ENCODE peak calls at places on chromosomes 4 and X, in ten cellular contexts. R is activated gamma-delta T cell treated with Interleukin-2 at 50 U/mL for 16 hours; O is activated CD4-positive, alpha-beta T cell treated with anti-CD3 and anti-CD28 coated beads, Interleukin-2, amount 50 U/mL, for 1 hour; I is NCI-H2029; Z is CD8-positive, alpha-beta T cell; G is midbrain; K is amniotic epithelial cell; B is stromal cell of bone marrow; Y is PC-3; V is neural crest cell. H is an unnamed sample.

GRCh38 chr4:116005806-116006088 is 892.3 kb upstream of the NDST4 start:
- DNase-seq in I (no peak), Y (no peak), O (no peak), R (no peak), V (no peak), G (no peak), K (no peak), Z (no peak), B (no peak), H (no peak)

GRCh38 chrX:42269186-42269585 is 345.8 kb upstream of the CASK start:
- DNase-seq in O (no peak), Y (peak; percentile 54), G (no peak), Z (no peak), K (peak; percentile 43), R (no peak), I (no peak), B (peak; percentile 16), V (no peak), H (no peak)

GRCh38 chrX:37468111-37468739 is 103.2 kb upstream of the LANCL3 start:
- DNase-seq in Y (no peak), R (no peak), Z (no peak), V (no peak), O (no peak), I (no peak), K (peak; percentile 38), B (no peak), G (no peak), H (no peak)

GRCh38 chr4:20297246-20297645 is 45.5 kb downstream of the SLIT2 start:
- DNase-seq in Y (no peak), K (peak; percentile 48), V (no peak), G (no peak), Z (no peak), R (no peak), O (no peak), B (no peak), I (no peak), H (no peak)

GRCh38 chr4:32768664-32769389 is 2048.7 kb downstream of the PCDH7 start:
- DNase-seq in Z (no peak), Y (no peak), I (no peak), B (no peak), G (no peak), K (no peak), V (no peak), O (no peak), R (no peak), H (no peak)

GRCh38 chrX:71989768-71990167 is 79.1 kb downstream of the NHSL2 start:
- DNase-seq in Y (peak; percentile 34), B (peak; percentile 72), G (no peak), V (no peak), I (no peak), Z (no peak), K (no peak), R (no peak), O (no peak), H (no peak)

GRCh38 chr4:32499176-32499575 is 1779.0 kb downstream of the PCDH7 start:
- DNase-seq in O (no peak), B (peak; percentile 6), Z (no peak), Y (no peak), I (no peak), R (no peak), G (no peak), V (no peak), K (peak; percentile 85), H (no peak)

GRCh38 chr4:134807231-134807745 is 605.7 kb upstream of the PABPC4L start:
- DNase-seq in I (no peak), B (no peak), K (no peak), R (no peak), G (no peak), O (no peak), Z (no peak), V (no peak), Y (no peak), H (no peak)

GRCh38 chrX:103356023-103356798 is at the start of gene TCEAL9:
- DNase-seq in V (peak; percentile 19), R (no peak), I (peak; percentile 53), O (no peak), K (peak; percentile 83), B (peak; percentile 74), Y (peak; percentile 48), G (peak; percentile 44), Z (no peak), H (no peak)

GRCh38 chr4:101458914-101459313 is 111.6 kb upstream of the PPP3CA start:
- DNase-seq in K (peak; percentile 47), Y (no peak), G (no peak), Z (no peak), I (no peak), O (no peak), V (no peak), B (no peak), R (no peak), H (no peak)

GRCh38 chr4:186225848-186226247 is 1.5 kb upstream of the KLKB1 start:
- DNase-seq in I (no peak), R (no peak), Z (no peak), O (no peak), V (no peak), K (no peak), B (no peak), G (no peak), Y (no peak), H (no peak)

GRCh38 chr4:8144359-8144758 is 14.3 kb downstream of the ABLIM2 start:
- DNase-seq in R (no peak), K (no peak), Y (no peak), O (no peak), G (peak; percentile 48), Z (no peak), I (no peak), V (no peak), B (no peak), H (peak; percentile 26)

GRCh38 chr4:39908284-39908683 is 69.4 kb downstream of the PDS5A start:
- DNase-seq in O (no peak), R (no peak), Z (no peak), B (peak; percentile 4), Y (no peak), G (no peak), I (no peak), K (no peak), V (no peak), H (no peak)

GRCh38 chr4:20299515-20299914 is 47.8 kb downstream of the SLIT2 start:
- DNase-seq in O (no peak), K (peak; percentile 26), R (no peak), I (no peak), Y (peak; percentile 45), V (no peak), Z (no peak), B (peak; percentile 50), G (peak; percentile 32), H (no peak)

GRCh38 chr4:35493977-35494376 is 750.3 kb downstream of the ARAP2 start:
- DNase-seq in I (no peak), Z (no peak), Y (no peak), K (no peak), O (no peak), V (no peak), R (no peak), G (no peak), B (no peak), H (no peak)

GRCh38 chr4:121272526-121272925 is 108.3 kb downstream of the QRFPR start:
- DNase-seq in R (no peak), Z (no peak), I (no peak), O (no peak), V (no peak), B (no peak), Y (peak; percentile 73), K (peak; percentile 82), G (no peak), H (no peak)

GRCh38 chrX:124280294-124280902 is 52.1 kb upstream of the TEX13D start:
- DNase-seq in R (no peak), Z (no peak), B (peak; percentile 10), Y (no peak), V (no peak), G (no peak), I (no peak), O (no peak), K (no peak), H (no peak)

GRCh38 chrX:49019599-49020249 is 17.7 kb upstream of the GRIPAP1 start:
- DNase-seq in Z (no peak), K (no peak), R (no peak), O (no peak), I (no peak), Y (no peak), G (no peak), V (no peak), B (no peak), H (no peak)

GRCh38 chrX:101642086-101642485 is 17.6 kb downstream of the ARMCX2 start:
- DNase-seq in K (no peak), Z (no peak), I (no peak), B (no peak), V (no peak), O (no peak), Y (no peak), R (no peak), G (no peak), H (no peak)

GRCh38 chrX:39577976-39578962 is 519.5 kb downstream of the BCOR start:
- DNase-seq in G (no peak), Z (peak; percentile 9), R (peak; percentile 9), B (no peak), Y (no peak), O (peak; percentile 23), I (no peak), V (no peak), K (no peak), H (no peak)

H was measured in occipital lobe.